ENCODE peak calls at places on chromosomes 11 and 22, in seven cellular contexts. M, F, Q, Y, R, O and V are unnamed samples.
A peak's percentile ranks its signal among the peaks of the same experiment; 100 is the strongest.

GRCh38 chr11:29809121-29809520 is 207.7 kb downstream of the KCNA4 start:
- DNase-seq in M (no peak), F (no peak), Q (no peak), Y (no peak), R (no peak), O (no peak), V (no peak)

GRCh38 chr11:112822478-112823274 is 138.5 kb upstream of the NCAM1 start:
- DNase-seq in M (no peak), F (no peak), Q (no peak), Y (no peak), R (peak; percentile 20), O (no peak), V (no peak)

GRCh38 chr11:43316451-43316850 is 4.7 kb downstream of the API5 start:
- DNase-seq in M (no peak), F (no peak), Q (peak; percentile 23), Y (no peak), R (peak; percentile 82), O (no peak), V (peak; percentile 28)

GRCh38 chr22:23315341-23315917 is 135.1 kb downstream of the BCR start:
- DNase-seq in M (peak; percentile 41), F (peak; percentile 56), Q (peak; percentile 64), Y (no peak), R (peak; percentile 71), O (no peak), V (peak; percentile 65)

GRCh38 chr11:10807629-10808552 is 835 bp downstream of the EIF4G2 start:
- DNase-seq in M (peak; percentile 56), F (peak; percentile 39), Q (peak; percentile 78), Y (peak; percentile 78), R (peak; percentile 54), O (no peak), V (peak; percentile 3)

GRCh38 chr11:1404461-1405185 is 14.9 kb downstream of the BRSK2 start:
- DNase-seq in M (no peak), F (no peak), Q (no peak), Y (no peak), R (no peak), O (no peak), V (no peak)

GRCh38 chr11:25453471-25453870 is 878.5 kb upstream of the ANO3 start:
- DNase-seq in M (no peak), F (no peak), Q (no peak), Y (no peak), R (no peak), O (no peak), V (no peak)

GRCh38 chr11:73787051-73787642 is 527 bp upstream of the MRPL48 start:
- DNase-seq in M (no peak), F (no peak), Q (peak; percentile 19), Y (no peak), R (no peak), O (no peak), V (no peak)

GRCh38 chr11:43574949-43575915 is 105.3 kb upstream of the HSD17B12 start:
- DNase-seq in M (no peak), F (no peak), Q (peak; percentile 86), Y (no peak), R (peak; percentile 58), O (no peak), V (no peak)

GRCh38 chr11:35376613-35377012 is 42.7 kb downstream of the SLC1A2 start:
- DNase-seq in M (no peak), F (no peak), Q (peak; percentile 53), Y (no peak), R (peak; percentile 36), O (no peak), V (no peak)

GRCh38 chr22:29290061-29290460 is 16.4 kb upstream of the GAS2L1 start:
- DNase-seq in M (no peak), F (no peak), Q (no peak), Y (no peak), R (no peak), O (no peak), V (no peak)

GRCh38 chr11:297666-298405 is 1.5 kb downstream of the IFITM5 start:
- DNase-seq in M (no peak), F (peak; percentile 37), Q (peak; percentile 48), Y (peak; percentile 38), R (no peak), O (no peak), V (no peak)

GRCh38 chr11:61138940-61139339 is 22.3 kb downstream of the VPS37C start:
- DNase-seq in M (no peak), F (no peak), Q (peak; percentile 81), Y (peak; percentile 15), R (peak; percentile 90), O (no peak), V (no peak)

GRCh38 chr11:123238297-123238696 is 43.2 kb upstream of the CLMP start:
- DNase-seq in M (no peak), F (peak; percentile 43), Q (peak; percentile 90), Y (no peak), R (no peak), O (no peak), V (no peak)

GRCh38 chr22:29205598-29206371 is at the start of gene EMID1:
- DNase-seq in M (peak; percentile 48), F (no peak), Q (peak; percentile 57), Y (no peak), R (peak; percentile 35), O (no peak), V (no peak)

GRCh38 chr11:126359431-126360048 is 4.1 kb downstream of the ST3GAL4 start:
- DNase-seq in M (peak; percentile 88), F (peak; percentile 85), Q (peak; percentile 86), Y (peak; percentile 57), R (peak; percentile 70), O (no peak), V (no peak)

GRCh38 chr22:24772493-24773220 is 1.9 kb downstream of the PIWIL3 start:
- DNase-seq in M (no peak), F (no peak), Q (peak; percentile 51), Y (no peak), R (peak; percentile 22), O (no peak), V (no peak)

GRCh38 chr11:36594316-36594989 is at the start of gene IFTAP:
- DNase-seq in M (peak; percentile 23), F (no peak), Q (peak; percentile 93), Y (peak; percentile 69), R (peak; percentile 91), O (no peak), V (no peak)

GRCh38 chr22:37083914-37084313 is 25.6 kb downstream of the TMPRSS6 start:
- DNase-seq in M (no peak), F (no peak), Q (no peak), Y (no peak), R (no peak), O (no peak), V (no peak)
- H3K27me3 ChIP-seq in M (no peaks in the 10 kb centered on the region), F (peaks cover 40% of the 10 kb centered on the region), Q (no peaks in the 10 kb centered on the region), Y (no peaks in the 10 kb centered on the region), R (peaks cover 6% of the 10 kb centered on the region), O (no peaks in the 10 kb centered on the region), V (no peaks in the 10 kb centered on the region)

GRCh38 chr22:42695294-42695693 is 25.4 kb downstream of the A4GALT start:
- DNase-seq in M (no peak), F (no peak), Q (peak; percentile 14), Y (no peak), R (no peak), O (no peak), V (no peak)
- H3K27ac ChIP-seq in M (peak overlapping the region; percentile 51), F (peak overlapping the region; percentile 41), Q (no peak overlapping the region), Y (no peak overlapping the region), R (no peak overlapping the region), O (no peak overlapping the region), V (no peak overlapping the region)

DNA sequence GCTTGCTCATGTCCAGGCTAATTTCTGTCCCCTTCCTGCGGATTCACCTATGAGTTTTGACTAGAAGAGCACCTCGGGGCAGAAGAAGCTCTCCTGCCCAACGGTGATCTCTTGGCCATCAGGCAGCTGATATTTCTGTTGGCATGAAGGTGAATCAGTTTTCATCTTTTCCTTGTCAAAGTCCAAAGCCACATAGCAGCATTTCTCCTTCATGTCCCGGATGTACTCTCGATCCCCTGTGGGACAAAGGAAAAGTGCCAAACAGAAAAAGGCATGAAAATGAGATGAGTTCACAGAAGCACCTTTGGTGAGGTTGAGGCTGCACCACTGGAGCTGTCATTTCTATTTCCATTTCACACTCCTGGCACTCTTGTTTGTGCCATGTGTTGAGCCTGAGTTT is 56.8 kb downstream of the DHCR7 start:
- DNase-seq in M (no peak), F (no peak), Q (no peak), Y (no peak), R (no peak), O (no peak), V (no peak)
- H3K27me3 ChIP-seq in M (no peaks in the 10 kb centered on the region), F (no peaks in the 10 kb centered on the region), Q (peaks cover 35% of the 10 kb centered on the region), Y (no peaks in the 10 kb centered on the region), R (peaks cover 9% of the 10 kb centered on the region), O (peaks cover 2% of the 10 kb centered on the region), V (no peaks in the 10 kb centered on the region)

DNA sequence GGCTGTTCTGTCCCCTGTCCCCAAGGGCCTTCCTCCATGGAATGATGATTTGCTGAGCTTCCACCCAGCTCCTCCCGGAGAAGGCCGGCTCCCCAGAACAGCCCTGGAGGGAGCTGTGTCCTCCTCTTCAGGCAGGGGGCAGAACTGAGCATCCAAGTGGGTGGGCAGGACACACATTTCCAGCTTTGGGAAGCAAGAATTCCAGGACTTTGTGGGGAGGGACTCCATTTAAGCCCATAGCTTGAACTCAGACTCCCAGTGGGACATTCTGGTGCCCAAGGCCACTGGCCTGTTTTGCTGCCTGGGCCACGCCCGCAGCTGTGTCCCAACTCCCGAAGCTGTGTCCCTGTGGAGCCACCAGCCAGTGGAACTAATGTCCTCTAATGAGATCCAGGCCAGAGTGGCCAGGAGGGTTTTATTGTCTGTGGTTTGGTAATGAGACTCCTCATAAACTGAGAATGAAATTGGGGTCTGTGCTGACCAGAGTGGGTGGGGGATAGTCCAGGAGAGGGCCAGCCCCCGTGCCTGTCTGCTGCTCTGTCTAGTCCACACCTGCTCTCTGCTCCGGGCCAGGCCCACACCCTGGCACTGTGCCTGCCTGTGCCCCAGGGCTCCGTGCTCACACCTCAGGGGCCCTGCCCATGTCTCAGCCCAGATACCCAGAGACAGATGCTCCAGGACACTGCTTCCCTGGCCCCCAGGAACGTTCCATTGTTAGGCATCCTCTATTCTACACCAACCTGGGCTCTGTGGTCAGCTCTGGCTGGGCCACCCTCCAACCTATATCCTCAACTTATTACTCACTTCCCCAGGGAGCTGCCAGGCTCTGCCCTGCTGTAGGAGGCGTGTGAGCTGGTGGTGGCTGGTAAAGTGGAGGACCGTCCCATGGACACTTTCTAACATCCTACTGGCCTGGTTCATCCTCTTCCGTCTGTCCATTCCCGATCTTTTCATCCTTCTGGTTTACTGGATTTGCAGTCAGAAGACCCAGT is 7.6 kb downstream of the NECTIN1 start:
- DNase-seq in M (no peak), F (no peak), Q (peak; percentile 72), Y (no peak), R (peak; percentile 39), O (no peak), V (no peak)
- H3K27ac ChIP-seq in M (no peak overlapping the region), F (peak overlapping the region; percentile 6), Q (no peak overlapping the region), Y (no peak overlapping the region), R (no peak overlapping the region), O (no peak overlapping the region), V (no peak overlapping the region)

GRCh38 chr11:120180571-120181445 is 30.0 kb upstream of the OAF start:
- DNase-seq in M (peak; percentile 57), F (no peak), Q (peak; percentile 98), Y (no peak), R (peak; percentile 85), O (no peak), V (no peak)
- H3K27me3 ChIP-seq in M (no peaks in the 10 kb centered on the region), F (no peaks in the 10 kb centered on the region), Q (no peaks in the 10 kb centered on the region), Y (no peaks in the 10 kb centered on the region), R (no peaks in the 10 kb centered on the region), O (peaks cover 6% of the 10 kb centered on the region), V (no peaks in the 10 kb centered on the region)

GRCh38 chr11:128528294-128528693 is 59.1 kb downstream of the ETS1 start:
- DNase-seq in M (no peak), F (no peak), Q (no peak), Y (no peak), R (no peak), O (no peak), V (no peak)
- H3K27ac ChIP-seq in M (no peak overlapping the region), F (no peak overlapping the region), Q (no peak overlapping the region), Y (no peak overlapping the region), R (no peak overlapping the region), O (no peak overlapping the region), V (no peak overlapping the region)